ENCODE peak calls at places on chromosomes 12 and 14, in nine cellular contexts. G, K, M, P, Y, H, J, I and X are unnamed samples.

GRCh38 chr12:9792961-9793617 is 32.4 kb upstream of the CD69 start:
- DNase-seq in H (no peak), P (no peak), J (no peak), I (no peak), G (no peak), K (no peak), M (peak; percentile 46), Y (no peak), X (peak; percentile 66)

GRCh38 chr12:1613860-1614259 is 15.2 kb upstream of the WNT5B start:
- DNase-seq in K (no peak), H (no peak), Y (no peak), J (no peak), P (peak; percentile 58), G (no peak), I (peak; percentile 29), M (no peak), X (no peak)

GRCh38 chr14:101508948-101509729 is 52.2 kb upstream of the DIO3 start:
- DNase-seq in J (no peak), K (no peak), P (no peak), G (peak; percentile 53), I (no peak), Y (no peak), M (no peak), H (peak; percentile 35), X (no peak)

GRCh38 chr14:99261916-99262787 is 9.8 kb downstream of the BCL11B start:
- DNase-seq in M (no peak), K (peak; percentile 85), H (no peak), P (peak; percentile 41), G (no peak), Y (no peak), I (no peak), J (no peak), X (no peak)

GRCh38 chr14:103207038-103207403 is 83.8 kb downstream of the TNFAIP2 start:
- DNase-seq in I (peak; percentile 71), Y (peak; percentile 28), H (peak; percentile 77), J (peak; percentile 90), G (peak; percentile 82), P (peak; percentile 80), K (no peak), M (peak; percentile 20), X (no peak)

GRCh38 chr12:53198470-53199110 is 8.5 kb downstream of the ITGB7 start:
- DNase-seq in G (no peak), Y (no peak), M (no peak), P (no peak), K (no peak), I (no peak), H (no peak), J (peak; percentile 37), X (no peak)

GRCh38 chr12:120377611-120378010 is 8.6 kb upstream of the MSI1 start:
- DNase-seq in J (no peak), H (no peak), K (no peak), G (no peak), M (no peak), P (no peak), I (no peak), Y (no peak), X (no peak)

GRCh38 chr14:94850332-94851211 is 80.7 kb upstream of the GSC start:
- DNase-seq in H (no peak), G (no peak), K (no peak), I (no peak), P (no peak), J (no peak), M (no peak), Y (peak; percentile 80), X (no peak)

GRCh38 chr12:124694250-124694649 is 126.8 kb upstream of the NCOR2 start:
- DNase-seq in M (no peak), K (no peak), P (no peak), J (peak; percentile 25), I (no peak), H (no peak), Y (no peak), G (no peak), X (no peak)

GRCh38 chr14:73762375-73762822 is 48.2 kb upstream of the PNMA1 start:
- DNase-seq in K (no peak), H (no peak), J (no peak), I (no peak), Y (no peak), G (no peak), M (no peak), P (no peak), X (no peak)

GRCh38 chr12:123398918-123399617 is 15.1 kb downstream of the KMT5A start:
- DNase-seq in Y (no peak), K (no peak), M (no peak), J (peak; percentile 73), G (no peak), I (no peak), P (no peak), H (no peak), X (no peak)

GRCh38 chr12:84131076-84131475 is 781.5 kb downstream of the SLC6A15 start:
- DNase-seq in Y (no peak), M (peak; percentile 83), K (no peak), I (no peak), G (no peak), J (no peak), H (no peak), P (no peak), X (peak; percentile 51)

GRCh38 chr12:128026696-128027574 is 240.0 kb upstream of the TMEM132C start:
- DNase-seq in K (no peak), H (no peak), I (no peak), P (no peak), M (no peak), G (no peak), J (no peak), Y (no peak), X (no peak)

GRCh38 chr14:54646576-54647130 is 79.7 kb downstream of the SAMD4A start:
- DNase-seq in K (no peak), P (no peak), J (no peak), Y (no peak), I (no peak), G (no peak), H (no peak), M (no peak), X (no peak)

GRCh38 chr12:54616933-54617535 is 17.7 kb downstream of the LACRT start:
- DNase-seq in H (no peak), I (no peak), M (no peak), K (no peak), G (no peak), Y (no peak), P (no peak), J (no peak), X (no peak)

GRCh38 chr12:46450279-46450748 is 77.7 kb upstream of the SLC38A2 start:
- DNase-seq in I (no peak), H (peak; percentile 94), G (peak; percentile 66), M (no peak), K (no peak), Y (no peak), P (no peak), J (peak; percentile 86), X (no peak)

GRCh38 chr12:103773109-103773905 is 67.7 kb downstream of the NT5DC3 start:
- DNase-seq in J (no peak), H (no peak), M (peak; percentile 22), Y (no peak), K (no peak), G (no peak), P (no peak), I (no peak), X (no peak)

DNA sequence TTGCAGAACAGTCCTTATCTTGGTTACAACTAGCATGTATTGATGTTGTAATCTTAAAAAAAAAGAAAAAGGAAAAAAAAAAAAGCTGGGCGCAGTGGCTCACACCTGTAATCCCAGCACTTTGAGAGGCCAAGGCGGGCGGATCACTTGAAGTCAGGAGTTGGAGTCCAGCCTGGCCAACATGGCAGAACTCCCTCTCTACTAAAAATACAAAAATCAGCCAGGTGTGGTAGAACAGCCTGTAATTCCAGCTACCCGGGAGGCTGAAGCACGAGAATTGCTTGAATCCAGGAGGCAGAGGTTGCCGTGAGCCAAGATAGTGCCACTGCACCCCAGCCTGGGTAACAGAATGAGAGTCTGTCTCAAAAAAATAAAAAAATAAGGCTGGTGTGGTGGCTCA is 25.6 kb upstream of the TEAD4 start:
- DNase-seq in P (no peak), M (no peak), J (no peak), Y (no peak), K (no peak), I (no peak), H (no peak), G (no peak), X (no peak)
- H3K36me3 ChIP-seq in P (peaks cover 9% of the 10 kb centered on the region), M (peaks cover 11% of the 10 kb centered on the region), J (peaks cover 15% of the 10 kb centered on the region), Y (peaks cover 4% of the 10 kb centered on the region), K (no peaks in the 10 kb centered on the region), I (peaks cover 2% of the 10 kb centered on the region), H (peaks cover 29% of the 10 kb centered on the region), G (peaks cover 78% of the 10 kb centered on the region), X (peaks cover 55% of the 10 kb centered on the region)

GRCh38 chr14:56855891-56856461 is 45.7 kb upstream of the OTX2 start:
- DNase-seq in Y (no peak), P (peak; percentile 91), H (no peak), I (peak; percentile 94), G (no peak), M (no peak), K (no peak), J (no peak), X (no peak)
- H3K27ac ChIP-seq in Y (no peak overlapping the region), P (no peak overlapping the region), H (no peak overlapping the region), I (peak overlapping the region; percentile 7), G (no peak overlapping the region), M (no peak overlapping the region), K (no peak overlapping the region), J (no peak overlapping the region), X (no peak overlapping the region)

DNA sequence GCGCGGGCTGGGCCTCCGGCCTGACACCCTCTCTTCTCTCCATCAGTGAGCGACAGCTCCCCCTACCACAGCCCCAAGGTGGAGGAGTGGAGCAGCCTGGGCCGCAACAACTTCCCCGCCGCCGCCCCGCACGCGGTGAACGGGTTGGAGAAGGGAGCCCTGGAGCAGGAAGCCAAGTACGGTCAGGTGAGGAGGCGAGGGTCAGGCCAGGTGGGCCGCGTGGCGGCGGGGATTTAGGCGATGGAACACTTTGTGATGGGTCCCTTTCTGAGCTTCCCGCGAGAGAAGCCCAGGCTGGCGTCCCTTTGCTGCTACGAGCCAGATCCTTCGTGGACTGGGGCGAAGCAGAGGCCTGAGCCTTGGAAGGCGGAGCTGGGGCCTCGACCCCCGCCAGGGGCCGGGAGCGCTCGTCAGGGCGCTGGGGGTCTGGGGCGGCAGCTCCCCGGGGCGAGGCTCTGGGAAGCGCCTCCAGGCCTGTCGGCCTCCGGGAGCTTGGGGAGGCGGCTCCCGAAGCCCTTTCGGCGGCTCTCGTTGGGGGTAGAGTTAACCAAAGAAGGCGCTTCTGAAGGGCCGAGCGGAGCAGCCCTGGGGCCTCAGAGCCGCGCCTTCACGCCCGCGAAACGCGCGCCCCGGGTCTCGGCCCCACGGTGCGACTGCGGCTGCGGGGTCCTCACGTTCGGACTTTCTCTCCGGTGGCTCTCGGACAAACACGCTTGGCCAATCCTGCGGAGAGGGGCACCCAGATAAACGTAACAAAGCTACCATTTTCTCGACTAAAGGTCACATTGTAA is 5.0 kb downstream of the PAX9 start:
- DNase-seq in J (no peak), Y (no peak), H (no peak), K (no peak), P (peak; percentile 81), I (peak; percentile 65), M (no peak), G (no peak), X (no peak)
- H3K27me3 ChIP-seq in J (peaks cover 3% of the 10 kb centered on the region), Y (no peaks in the 10 kb centered on the region), H (peaks cover 76% of the 10 kb centered on the region), K (peaks cover 35% of the 10 kb centered on the region), P (peaks cover 95% of the 10 kb centered on the region), I (peaks cover 34% of the 10 kb centered on the region), M (peaks cover 43% of the 10 kb centered on the region), G (peaks cover 96% of the 10 kb centered on the region), X (peaks cover 58% of the 10 kb centered on the region)

DNA sequence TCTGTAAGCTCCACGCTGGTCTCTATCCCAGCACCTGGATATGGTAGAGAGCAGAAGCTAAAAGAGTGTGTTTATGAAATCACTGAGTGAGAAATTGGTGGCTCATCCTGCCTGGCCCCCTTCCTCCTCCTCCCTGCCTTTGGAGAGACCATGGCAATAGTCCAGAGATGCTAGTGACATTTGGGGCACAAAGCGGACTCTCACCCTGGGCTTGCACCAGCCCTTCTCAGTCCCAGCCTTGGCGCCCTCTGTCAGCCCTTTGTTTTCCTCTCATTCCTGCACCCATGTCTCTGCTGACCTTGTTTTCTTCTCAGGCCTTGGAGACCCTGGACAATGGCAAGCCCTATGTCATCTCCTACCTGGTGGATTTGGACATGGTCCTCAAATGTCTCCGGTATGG is 18.2 kb downstream of the ALDH2 start:
- DNase-seq in H (no peak), J (no peak), I (no peak), M (no peak), P (no peak), G (no peak), Y (no peak), K (no peak), X (no peak)
- H3K36me3 ChIP-seq in H (peaks cover 38% of the 10 kb centered on the region), J (no peaks in the 10 kb centered on the region), I (peaks cover 10% of the 10 kb centered on the region), M (peaks cover 4% of the 10 kb centered on the region), P (no peaks in the 10 kb centered on the region), G (peaks cover 81% of the 10 kb centered on the region), Y (no peaks in the 10 kb centered on the region), K (no peaks in the 10 kb centered on the region), X (no peaks in the 10 kb centered on the region)